ENCODE peak calls at places on chromosomes 2 and 18, in five cellular contexts. P is testis, V is tibial nerve, W is heart left ventricle, I is A549. G is an unnamed sample.

GRCh38 chr2:2014251-2014761 is 270.0 kb upstream of the PXDN start:
- DNase-seq in V (no peak), P (peak), W (peak), I (no peak), G (no peak)

GRCh38 chr2:73638429-73638828 is 3.8 kb downstream of the NAT8 start:
- DNase-seq in P (no peak), I (no peak), W (no peak), V (no peak), G (no peak)

GRCh38 chr18:52499646-52500045 is 159.6 kb downstream of the DCC start:
- DNase-seq in P (no peak), V (no peak), W (no peak), I (peak), G (no peak)

GRCh38 chr2:238561230-238561629 is 134.5 kb downstream of the ASB1 start:
- DNase-seq in V (no peak), I (peak), W (no peak), P (no peak), G (no peak)

GRCh38 chr2:235343156-235343774 is 150.6 kb upstream of the AGAP1 start:
- DNase-seq in I (no peak), V (no peak), P (no peak), W (peak), G (no peak)

GRCh38 chr2:12303181-12304030 is 413.3 kb upstream of the TRIB2 start:
- DNase-seq in V (no peak), I (no peak), W (no peak), P (no peak), G (no peak)

GRCh38 chr2:20596973-20597867 is 53.7 kb downstream of the HS1BP3 start:
- DNase-seq in W (peak), P (peak), I (no peak), V (peak), G (peak)

GRCh38 chr18:75132471-75132870 is 76.5 kb downstream of the PTGR3 start:
- DNase-seq in I (no peak), V (no peak), W (no peak), P (no peak), G (no peak)

GRCh38 chr2:217935901-217936684 is 66.7 kb downstream of the TNS1 start:
- DNase-seq in W (no peak), P (no peak), V (no peak), I (no peak), G (no peak)

GRCh38 chr2:73105511-73105971 is 7.2 kb downstream of the RAB11FIP5 start:
- DNase-seq in W (peak), P (no peak), I (no peak), V (no peak), G (no peak)

GRCh38 chr18:49360582-49360981 is 99.9 kb downstream of the DYM start:
- DNase-seq in P (no peak), I (no peak), W (no peak), V (no peak), G (no peak)

GRCh38 chr2:227785293-227785692 is 28.3 kb upstream of the CCL20 start:
- DNase-seq in W (no peak), I (no peak), P (no peak), V (no peak), G (no peak)

GRCh38 chr2:240210198-240210965 is 69.9 kb upstream of the OTOS start:
- DNase-seq in V (no peak), P (no peak), I (no peak), W (no peak), G (no peak)

GRCh38 chr2:128580988-128581848 is 262.6 kb upstream of the HS6ST1 start:
- DNase-seq in W (no peak), V (no peak), P (no peak), I (no peak), G (no peak)

GRCh38 chr2:117771969-117772630 is 42.4 kb upstream of the DDX18 start:
- DNase-seq in V (no peak), W (no peak), I (peak), P (no peak), G (no peak)

GRCh38 chr2:1514391-1515072 is 101.3 kb downstream of the TPO start:
- DNase-seq in P (no peak), W (no peak), V (no peak), I (no peak), G (no peak)

GRCh38 chr2:74045454-74045853 is 60.7 kb downstream of the TET3 start:
- DNase-seq in W (no peak), P (no peak), V (no peak), I (no peak), G (no peak)

GRCh38 chr2:109736177-109736827 is 57.8 kb upstream of the RGPD5 start:
- DNase-seq in P (peak), W (peak), V (peak), I (peak), G (peak)

GRCh38 chr2:44778671-44779476 is 162.6 kb upstream of the SIX3 start:
- DNase-seq in P (no peak), V (no peak), I (no peak), W (no peak), G (no peak)

GRCh38 chr2:105403785-105404698 is 5.2 kb upstream of the FHL2 start:
- DNase-seq in V (no peak), P (peak), I (peak), W (peak), G (no peak)

GRCh38 chr18:61889541-61889940 is 3.3 kb downstream of the RNF152 start:
- DNase-seq in I (no peak), V (no peak), W (no peak), P (no peak), G (no peak)

GRCh38 chr2:227818569-227819397 is 5.1 kb downstream of the CCL20 start:
- DNase-seq in V (peak), W (peak), P (peak), I (peak), G (peak)

GRCh38 chr2:118906186-118906585 is 35.8 kb upstream of the MARCO start:
- DNase-seq in P (no peak), V (no peak), W (no peak), I (no peak), G (no peak)

GRCh38 chr18:45222200-45222599 is 393.1 kb upstream of the SLC14A2 start:
- DNase-seq in P (no peak), I (no peak), W (no peak), V (no peak), G (no peak)

GRCh38 chr2:100936070-100936741 is 65.9 kb upstream of the RPL31 start:
- DNase-seq in I (no peak), P (no peak), W (no peak), V (no peak), G (no peak)

GRCh38 chr2:149692837-149693518 is 105.4 kb upstream of the MMADHC start:
- DNase-seq in W (no peak), V (no peak), I (no peak), P (no peak), G (no peak)

GRCh38 chr2:3913252-3913651 is 209.9 kb downstream of the DCDC2C start:
- DNase-seq in V (no peak), P (no peak), W (no peak), I (no peak), G (no peak)

GRCh38 chr2:176001281-176001902 is 675 bp downstream of the LNPK start:
- DNase-seq in W (peak), V (no peak), P (peak), I (peak), G (peak)

GRCh38 chr2:31347319-31347718 is 67.2 kb downstream of the XDH start:
- DNase-seq in P (no peak), I (no peak), V (no peak), W (no peak), G (no peak)

GRCh38 chr2:216002274-216002673 is 11.1 kb downstream of the MREG start:
- DNase-seq in P (no peak), I (no peak), V (no peak), W (no peak), G (no peak)

GRCh38 chr2:222242532-222242931 is 56.3 kb downstream of the PAX3 start:
- DNase-seq in W (no peak), P (no peak), I (no peak), V (no peak), G (no peak)

GRCh38 chr18:74115046-74115445 is 32.6 kb downstream of the FBXO15 start:
- DNase-seq in I (no peak), P (no peak), V (no peak), W (no peak), G (no peak)

GRCh38 chr2:182970486-182970885 is 67.8 kb downstream of the NCKAP1 start:
- DNase-seq in V (no peak), I (no peak), P (no peak), W (no peak), G (no peak)

GRCh38 chr2:236781933-236782788 is 212.5 kb downstream of the ACKR3 start:
- DNase-seq in I (no peak), V (no peak), W (no peak), P (no peak), G (no peak)

GRCh38 chr2:161946489-161947107 is 127.4 kb downstream of the DPP4 start:
- DNase-seq in W (no peak), P (no peak), V (no peak), I (peak), G (no peak)

GRCh38 chr2:225037374-225038075 is 4.7 kb downstream of the DOCK10 start:
- DNase-seq in P (no peak), I (no peak), V (no peak), W (no peak), G (no peak)

GRCh38 chr2:227058888-227059399 is 105.1 kb downstream of the COL4A4 start:
- DNase-seq in V (no peak), I (no peak), W (no peak), P (no peak), G (peak)

GRCh38 chr2:18435425-18436037 is 124.9 kb downstream of the RDH14 start:
- DNase-seq in W (no peak), P (peak), V (no peak), I (peak), G (no peak)

GRCh38 chr2:232893834-232894233 is 23.8 kb downstream of the SNORC start:
- DNase-seq in W (no peak), P (peak), V (no peak), I (no peak), G (no peak)

DNA sequence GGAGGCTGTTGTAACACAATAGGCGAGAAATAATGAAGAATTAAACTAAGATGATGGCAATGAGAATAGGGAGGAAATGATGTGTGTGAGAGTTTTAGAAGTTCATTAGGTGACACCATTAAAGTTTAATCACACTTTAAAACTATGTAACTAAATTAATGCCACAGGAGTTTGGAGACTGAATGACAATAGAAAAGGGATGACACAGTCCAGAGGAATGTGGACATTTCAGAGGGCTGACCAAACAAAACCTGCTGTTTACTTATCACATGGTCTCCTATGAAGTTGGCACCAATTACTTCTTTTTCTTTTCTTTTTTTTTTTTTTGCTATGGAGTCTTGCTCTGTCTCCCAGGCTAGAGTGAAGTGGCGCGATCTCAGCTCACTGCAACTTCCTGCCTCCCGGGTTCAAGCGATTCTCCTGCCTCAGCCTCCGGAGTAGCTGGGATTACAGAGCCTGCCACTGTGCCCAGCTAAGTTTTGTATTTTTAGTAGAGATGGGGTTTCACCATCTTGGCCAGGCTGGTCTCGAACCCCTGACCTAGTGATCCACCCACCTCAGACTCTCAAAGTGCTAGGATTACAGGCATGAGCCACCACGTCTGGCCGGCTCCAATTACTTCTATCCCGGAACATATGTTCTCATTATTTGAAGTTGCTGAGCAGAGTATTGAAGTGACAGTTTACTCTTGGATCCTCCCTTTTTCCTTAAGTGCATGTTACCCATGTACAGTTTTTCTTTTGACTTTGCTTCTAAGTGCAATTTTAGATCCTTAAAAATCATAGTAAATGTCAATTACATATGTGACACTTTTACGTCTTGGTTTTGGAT is 4.3 kb downstream of the AGPS start:
- DNase-seq in I (peak), W (no peak), P (no peak), V (no peak), G (no peak)
- TF ChIP-seq CTCF in I (no peak), W (no peak), P (no peak), V (no peak), G (no peak)

GRCh38 chr2:262117-262516 is 1.7 kb downstream of the SH3YL1 start:
- DNase-seq in I (no peak), V (no peak), P (no peak), W (no peak), G (no peak)

GRCh38 chr2:268323-268722 is 3.6 kb downstream of the ACP1 start:
- DNase-seq in I (no peak), V (no peak), W (no peak), P (no peak), G (no peak)

GRCh38 chr2:263022-263738 is 652 bp downstream of the SH3YL1 start:
- DNase-seq in P (no peak), W (no peak), V (no peak), I (no peak), G (peak)

GRCh38 chr2:263774-264492 is at the start of gene SH3YL1:
- DNase-seq in W (peak), V (no peak), P (peak), I (peak), G (peak)

DNA sequence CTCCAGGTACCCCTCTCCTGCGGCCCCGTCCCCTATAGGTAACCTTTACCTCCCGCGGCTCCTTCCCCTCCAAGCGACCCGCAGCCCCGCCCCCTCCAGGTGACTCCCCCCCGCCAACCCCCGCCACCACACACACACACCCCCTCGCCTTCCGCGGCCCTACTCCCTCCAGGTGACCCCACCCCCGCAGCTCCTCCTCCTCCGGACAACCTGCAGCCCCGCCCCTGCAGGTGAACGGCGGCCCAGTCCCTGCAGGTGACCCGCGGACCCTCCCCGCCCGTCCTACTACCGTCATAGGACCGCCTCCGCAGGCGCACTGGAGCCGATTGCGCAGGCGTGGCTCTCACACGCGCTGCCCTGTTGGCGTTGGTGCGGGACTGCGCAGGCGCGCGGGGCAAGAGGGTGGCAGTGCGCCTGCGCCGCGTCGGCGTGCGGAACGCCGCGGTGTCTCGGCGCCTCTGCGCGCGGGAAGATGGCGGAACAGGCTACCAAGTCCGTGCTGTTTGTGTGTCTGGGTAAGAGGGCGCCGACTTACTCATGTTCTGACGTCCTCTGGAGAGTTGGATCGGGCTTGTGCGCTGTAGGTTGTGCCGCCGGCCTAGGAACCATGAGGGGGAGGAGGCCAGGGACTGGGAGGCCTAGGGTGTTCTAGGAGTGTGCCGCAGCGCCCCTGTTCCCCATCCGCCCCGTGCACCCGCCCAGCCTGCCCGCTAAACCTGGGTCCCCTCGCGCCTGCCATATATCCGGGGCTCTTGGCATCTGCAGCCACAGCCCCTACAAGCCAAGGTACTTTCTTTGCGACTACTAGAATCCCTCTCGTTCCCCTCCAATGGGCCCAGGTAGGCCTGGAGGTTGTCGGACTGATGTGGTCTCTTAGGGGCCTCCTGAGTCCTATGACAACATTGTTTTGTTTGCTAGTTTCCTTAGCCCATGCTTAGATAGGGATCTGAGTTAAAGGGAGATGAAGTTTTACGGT is at the start of gene ACP1:
- DNase-seq in V (peak), P (peak), I (peak), W (peak), G (peak)
- TF ChIP-seq POLR2A in V (peak), P (peak), I (peak), W (no peak), G (peak)

DNA sequence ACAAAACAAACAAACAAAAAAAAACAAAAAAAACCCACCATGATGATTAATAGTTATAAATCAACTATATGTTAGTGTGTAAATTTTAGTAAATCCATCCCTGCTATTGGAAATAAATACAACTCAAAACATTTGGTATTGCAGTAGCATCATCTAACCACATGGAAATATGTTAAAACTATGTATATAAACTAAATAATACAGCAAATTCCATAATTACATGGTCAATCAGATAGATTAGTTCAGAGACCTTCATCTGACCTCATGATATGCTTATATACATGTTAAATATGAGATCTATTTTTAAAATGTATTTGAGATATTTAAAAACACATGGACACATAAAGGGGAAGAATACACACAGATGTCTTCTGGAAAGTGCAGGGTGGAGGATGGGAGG is 384.2 kb downstream of the TMX3 start:
- DNase-seq in P (no peak), W (no peak), I (no peak), V (no peak), G (no peak)
- TF ChIP-seq CTCF in P (peak), W (no peak), I (no peak), V (no peak), G (no peak)

DNA sequence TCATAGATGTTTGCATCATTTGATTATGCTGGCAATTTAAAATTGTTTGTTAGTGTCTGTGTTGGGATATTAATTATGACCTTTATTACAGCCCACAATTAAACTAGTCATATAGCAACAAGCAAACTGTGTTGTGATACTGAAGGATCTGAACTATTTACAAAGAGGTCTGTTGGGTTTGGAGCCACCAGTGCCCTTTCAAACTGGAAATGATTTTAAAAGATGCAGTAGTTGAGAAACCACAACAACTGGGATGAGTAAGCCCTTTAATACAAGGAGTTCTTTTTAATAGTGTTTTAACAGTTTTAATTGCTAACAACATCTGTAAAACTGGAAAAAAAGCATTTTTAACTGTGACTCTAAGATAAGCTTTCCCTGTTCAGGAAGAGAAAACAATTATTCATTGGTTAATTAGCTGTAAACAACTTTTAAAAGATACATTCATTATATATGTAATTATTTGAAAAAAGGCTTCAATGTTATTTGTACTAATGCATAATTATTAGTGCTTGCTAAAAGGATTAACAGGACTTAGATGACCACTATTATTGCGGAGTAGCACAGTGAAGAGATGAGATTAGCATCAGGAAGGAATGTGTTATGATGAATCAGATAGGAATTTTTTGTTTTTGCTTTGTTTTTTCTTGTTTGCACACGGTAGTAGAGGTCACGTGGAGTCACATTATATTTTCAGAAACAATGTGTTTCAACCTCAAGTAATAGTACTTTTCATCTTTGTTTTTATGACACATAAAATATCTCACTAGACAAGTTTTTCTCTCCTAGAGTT is 392.6 kb upstream of the FANCL start:
- DNase-seq in I (peak), W (no peak), V (no peak), P (no peak), G (no peak)
- TF ChIP-seq POLR2A in I (no peak), W (no peak), V (no peak), P (no peak), G (no peak)

DNA sequence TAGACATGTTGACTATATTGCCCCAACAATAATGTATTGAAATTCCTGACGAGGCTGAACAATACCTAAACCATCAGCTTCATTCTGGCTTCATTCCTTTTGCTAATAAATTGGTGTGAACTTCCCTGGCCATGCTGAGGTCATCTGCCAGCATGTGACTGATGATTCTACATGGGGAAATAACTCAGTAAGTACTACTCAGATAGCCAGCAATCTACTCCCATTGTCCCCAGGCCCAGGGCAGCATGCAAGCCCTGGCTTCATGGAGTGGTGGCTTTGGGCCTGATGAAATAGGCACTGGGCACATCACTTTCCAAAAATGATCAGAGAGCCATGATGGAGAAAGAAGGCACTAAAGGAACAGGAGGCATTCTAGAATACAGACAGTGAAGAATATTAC is 468.5 kb upstream of the PIK3C3 start:
- DNase-seq in V (no peak), W (no peak), I (no peak), P (no peak), G (no peak)
- TF ChIP-seq CTCF in V (no peak), W (no peak), I (no peak), P (no peak), G (no peak)